ENCODE peak calls at places on chromosome 3, in four cellular contexts. L is heart right ventricle, I is T-helper 2 cell, J is iPS-NIHi11. M is an unnamed sample.

GRCh38 chr3:113277414-113277813 is 66.1 kb downstream of the BOC start:
- DNase-seq in L (no peak), I (no peak), J (no peak), M (no peak)

GRCh38 chr3:105353485-105354161 is 13.1 kb upstream of the ALCAM start:
- DNase-seq in I (no peak), J (peak), L (no peak), M (peak)

GRCh38 chr3:184570035-184570434 is 8.4 kb downstream of the EPHB3 start:
- DNase-seq in I (no peak), L (no peak), J (no peak), M (no peak)

GRCh38 chr3:151852074-151852811 is 21.2 kb upstream of the SUCNR1 start:
- DNase-seq in I (no peak), J (no peak), L (no peak), M (no peak)

GRCh38 chr3:30628931-30629590 is 22.7 kb downstream of the TGFBR2 start:
- DNase-seq in I (no peak), J (peak), L (peak), M (no peak)

GRCh38 chr3:16357698-16358097 is 92.7 kb downstream of the OXNAD1 start:
- DNase-seq in L (peak), I (no peak), J (no peak), M (no peak)

GRCh38 chr3:17183951-17184550 is 299.3 kb downstream of the PLCL2 start:
- DNase-seq in L (no peak), I (no peak), J (no peak), M (no peak)

GRCh38 chr3:134471521-134472193 is 14.1 kb downstream of the ANAPC13 start:
- DNase-seq in L (no peak), I (no peak), J (no peak), M (no peak)

GRCh38 chr3:185420762-185421161 is 57.8 kb downstream of the MAP3K13 start:
- DNase-seq in I (no peak), J (no peak), L (no peak), M (peak)

GRCh38 chr3:175484666-175485065 is 625.5 kb downstream of the NAALADL2 start:
- DNase-seq in J (no peak), L (no peak), I (no peak), M (no peak)

GRCh38 chr3:125322917-125323316 is 52.2 kb downstream of the ZNF148 start:
- DNase-seq in I (no peak), J (no peak), L (no peak), M (no peak)

GRCh38 chr3:106341090-106341489 is 472.3 kb upstream of the CBLB start:
- DNase-seq in J (no peak), L (no peak), I (no peak), M (no peak)

GRCh38 chr3:99777708-99778107 is 40.0 kb upstream of the CMSS1 start:
- DNase-seq in L (no peak), I (no peak), J (no peak), M (no peak)

GRCh38 chr3:20353286-20353685 is 167.3 kb upstream of the SGO1 start:
- DNase-seq in I (no peak), L (no peak), J (no peak), M (no peak)

GRCh38 chr3:11583638-11584046 is 60.1 kb downstream of the VGLL4 start:
- DNase-seq in J (no peak), L (no peak), I (no peak), M (no peak)

GRCh38 chr3:128188326-128188725 is 35.0 kb downstream of the EEFSEC start:
- DNase-seq in L (no peak), I (no peak), J (no peak), M (no peak)

GRCh38 chr3:52233108-52233591 is 5.8 kb downstream of the TWF2 start:
- DNase-seq in L (no peak), I (no peak), J (no peak), M (no peak)

GRCh38 chr3:32405155-32405554 is 13.5 kb downstream of the CMTM7 start:
- DNase-seq in I (no peak), L (no peak), J (no peak), M (no peak)

GRCh38 chr3:52080830-52081719 is 24.7 kb upstream of the DUSP7 start:
- DNase-seq in L (no peak), J (no peak), I (no peak), M (no peak)

GRCh38 chr3:120353463-120353862 is 4.3 kb upstream of the LRRC58 start:
- DNase-seq in I (no peak), J (no peak), L (no peak), M (no peak)

GRCh38 chr3:75737831-75738493 is 47.4 kb downstream of the ZNF717 start:
- DNase-seq in L (no peak), I (no peak), J (no peak), M (no peak)

GRCh38 chr3:4887177-4887576 is 92.1 kb upstream of the BHLHE40 start:
- DNase-seq in I (no peak), J (no peak), L (no peak), M (no peak)

GRCh38 chr3:195556390-195556789 is 13.3 kb upstream of the PPP1R2 start:
- DNase-seq in L (no peak), I (no peak), J (peak), M (no peak)

GRCh38 chr3:126537730-126538281 is 13.9 kb downstream of the CHST13 start:
- DNase-seq in J (no peak), I (peak), L (no peak), M (no peak)

GRCh38 chr3:114447545-114447944 is 153.7 kb downstream of the TIGIT start:
- DNase-seq in I (no peak), J (no peak), L (no peak), M (no peak)

GRCh38 chr3:101926594-101927105 is 77.3 kb downstream of the NFKBIZ start:
- DNase-seq in I (no peak), L (no peak), J (no peak), M (no peak)

GRCh38 chr3:182124716-182125115 is 413.0 kb downstream of the SOX2 start:
- DNase-seq in L (no peak), I (no peak), J (no peak), M (no peak)

M was measured in lung.